ENCODE peak calls at places on chromosomes 7 and 10, in eight cellular contexts. D is tibial nerve, W is WERI-Rb-1, M is fibroblast of pulmonary artery, S is GM12864, N is AG09309, V is AG04450, J is HFF-Myc. A is an unnamed sample.
A peak's percentile ranks its signal among the peaks of the same experiment; 100 is the strongest.

GRCh38 chr10:82072124-82072523 is 197.1 kb downstream of the NRG3 start:
- DNase-seq in D (no peak), W (no peak), M (no peak), S (no peak), N (no peak), V (no peak), J (no peak), A (no peak)

GRCh38 chr7:34066968-34067367 is 161.6 kb downstream of the BMPER start:
- DNase-seq in D (no peak), W (no peak), M (no peak), S (no peak), N (no peak), V (no peak), J (no peak), A (no peak)

GRCh38 chr7:2063562-2064360 is 169.0 kb downstream of the MAD1L1 start:
- DNase-seq in D (no peak), W (peak; percentile 41), M (peak; percentile 26), S (no peak), N (no peak), V (no peak), J (no peak), A (no peak)

GRCh38 chr10:131657318-131657984 is 243.4 kb upstream of the PPP2R2D start:
- DNase-seq in D (no peak), W (no peak), M (no peak), S (no peak), N (no peak), V (no peak), J (no peak), A (no peak)

GRCh38 chr10:127978481-127978880 is 71.6 kb downstream of the PTPRE start:
- DNase-seq in D (no peak), W (no peak), M (no peak), S (no peak), N (no peak), V (no peak), J (no peak), A (no peak)

GRCh38 chr7:46360811-46361210 is 439.7 kb upstream of the IGFBP3 start:
- DNase-seq in D (no peak), W (peak; percentile 17), M (no peak), S (no peak), N (no peak), V (no peak), J (no peak), A (no peak)

GRCh38 chr7:40072268-40072667 is 62.2 kb downstream of the MPLKIP start:
- DNase-seq in D (no peak), W (no peak), M (no peak), S (peak; percentile 4), N (no peak), V (no peak), J (no peak), A (no peak)

GRCh38 chr10:78337016-78337415 is 303.4 kb downstream of the RPS24 start:
- DNase-seq in D (no peak), W (no peak), M (no peak), S (no peak), N (no peak), V (no peak), J (no peak), A (no peak)

GRCh38 chr10:4581929-4582328 is 244.1 kb upstream of the AKR1E2 start:
- DNase-seq in D (no peak), W (no peak), M (no peak), S (no peak), N (no peak), V (no peak), J (no peak), A (no peak)

GRCh38 chr10:27558612-27559020 is 54.5 kb downstream of the RAB18 start:
- DNase-seq in D (no peak), W (peak; percentile 34), M (peak; percentile 61), S (peak; percentile 10), N (peak; percentile 20), V (peak; percentile 15), J (peak; percentile 57), A (peak; percentile 13)

GRCh38 chr10:110471566-110472139 is 26.1 kb upstream of the DUSP5 start:
- DNase-seq in D (no peak), W (no peak), M (peak; percentile 65), S (no peak), N (no peak), V (peak; percentile 61), J (no peak), A (no peak)

GRCh38 chr10:22704348-22705341 is 9.7 kb downstream of the PIP4K2A start:
- DNase-seq in D (no peak), W (no peak), M (no peak), S (no peak), N (no peak), V (no peak), J (no peak), A (no peak)

GRCh38 chr7:123643495-123644428 is 11.9 kb upstream of the LMOD2 start:
- DNase-seq in D (no peak), W (no peak), M (peak; percentile 85), S (no peak), N (peak; percentile 29), V (no peak), J (peak; percentile 31), A (peak; percentile 15)
- H3K4me3 ChIP-seq in D (no peak overlapping the region), W (no peak overlapping the region), M (peak overlapping the region; percentile 41), S (no peak overlapping the region), N (no peak overlapping the region), V (peak overlapping the region; percentile 8), J (peak overlapping the region; percentile 14), A (peak overlapping the region; percentile 7)

GRCh38 chr10:34637419-34637911 is 177.6 kb downstream of the PARD3 start:
- DNase-seq in D (peak; percentile 69), W (peak; percentile 45), M (peak; percentile 59), S (peak; percentile 37), N (no peak), V (no peak), J (peak; percentile 6), A (no peak)
- TF ChIP-seq CTCF in D (peak; percentile 87), W (peak; percentile 79), M (peak; percentile 100), S (peak; percentile 98), N (peak; percentile 98), V (peak; percentile 99), J (peak; percentile 99), A (peak; percentile 100)

GRCh38 chr10:52217531-52217930 is 96.5 kb upstream of the DKK1 start:
- DNase-seq in D (no peak), W (no peak), M (no peak), S (no peak), N (no peak), V (no peak), J (no peak), A (no peak)
- H3K4me3 ChIP-seq in D (no peak overlapping the region), W (no peak overlapping the region), M (no peak overlapping the region), S (no peak overlapping the region), N (no peak overlapping the region), V (no peak overlapping the region), J (no peak overlapping the region), A (no peak overlapping the region)

GRCh38 chr7:17944720-17945119 is 4.4 kb upstream of the SNX13 start:
- DNase-seq in D (no peak), W (no peak), M (no peak), S (no peak), N (no peak), V (no peak), J (no peak), A (no peak)
- TF ChIP-seq CTCF in D (no peak), W (no peak), M (peak; percentile 10), S (peak; percentile 26), N (peak; percentile 3), V (peak; percentile 23), J (no peak), A (peak; percentile 16)

DNA sequence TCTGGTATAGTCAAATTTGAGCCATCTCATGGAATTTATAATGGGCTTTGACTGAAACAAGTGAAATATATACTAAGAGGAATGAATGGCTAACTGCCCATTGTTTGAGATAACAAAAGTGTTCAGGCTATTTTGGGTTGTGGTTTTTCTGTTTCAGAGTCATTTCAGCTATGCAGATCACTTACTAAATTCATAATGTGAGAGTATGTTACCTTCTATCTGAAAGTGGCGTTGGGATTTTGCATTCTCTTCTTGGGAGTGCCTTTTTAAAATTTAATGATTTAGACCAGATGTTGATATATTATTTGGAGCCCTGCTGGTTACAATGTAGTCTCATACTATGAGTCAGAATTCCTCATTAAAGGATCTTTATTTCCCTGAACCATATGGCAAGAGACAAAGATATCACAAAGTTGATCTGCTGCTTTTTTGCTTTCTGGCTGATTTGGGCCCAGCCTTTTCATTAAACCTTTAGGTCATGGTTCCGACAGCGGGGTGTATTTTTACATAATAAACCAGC is 10.4 kb downstream of the VCL start:
- DNase-seq in D (no peak), W (no peak), M (peak; percentile 72), S (peak; percentile 34), N (peak; percentile 84), V (peak; percentile 54), J (peak; percentile 85), A (no peak)
- H3K4me3 ChIP-seq in D (no peak overlapping the region), W (no peak overlapping the region), M (no peak overlapping the region), S (no peak overlapping the region), N (no peak overlapping the region), V (peak overlapping the region; percentile 8), J (no peak overlapping the region), A (no peak overlapping the region)

A was measured in epithelial cell of proximal tubule.